ENCODE peak calls at places on chromosomes 12 and 14, in four cellular contexts. I, J, P and N are unnamed samples.

GRCh38 chr12:119014368-119014767 is 33.0 kb downstream of the SRRM4 start:
- DNase-seq in P (no peak), I (no peak), J (no peak), N (no peak)

GRCh38 chr12:39401459-39401858 is 41.5 kb downstream of the KIF21A start:
- DNase-seq in P (no peak), I (no peak), J (no peak), N (no peak)

GRCh38 chr12:17108877-17109520 is 503.0 kb upstream of the LMO3 start:
- DNase-seq in I (no peak), J (no peak), P (peak), N (no peak)

GRCh38 chr14:97688626-97689336 is 891.6 kb downstream of the VRK1 start:
- DNase-seq in I (no peak), P (no peak), J (no peak), N (no peak)

GRCh38 chr14:52026921-52027320 is 37.6 kb downstream of the RTRAF start:
- DNase-seq in P (no peak), I (no peak), J (no peak), N (no peak)

GRCh38 chr14:57291692-57292647 is 23.2 kb downstream of the AP5M1 start:
- DNase-seq in I (no peak), J (no peak), P (no peak), N (no peak)

GRCh38 chr12:56221233-56221756 is 427 bp downstream of the RNF41 start:
- DNase-seq in J (peak), P (no peak), I (no peak), N (peak)

GRCh38 chr14:104754213-104754851 is 1.4 kb downstream of the SIVA1 start:
- DNase-seq in I (no peak), P (no peak), J (no peak), N (no peak)

GRCh38 chr14:56797569-56798446 is 12.5 kb downstream of the OTX2 start:
- DNase-seq in I (no peak), P (no peak), J (no peak), N (no peak)

GRCh38 chr12:5963515-5963914 is 18.5 kb upstream of the ANO2 start:
- DNase-seq in I (no peak), J (no peak), P (no peak), N (no peak)

GRCh38 chr12:102539651-102540553 is 59.5 kb upstream of the IGF1 start:
- DNase-seq in J (peak), P (no peak), I (no peak), N (no peak)

GRCh38 chr12:96208346-96208745 is 14.2 kb downstream of the ELK3 start:
- DNase-seq in P (no peak), J (peak), I (no peak), N (no peak)

DNA sequence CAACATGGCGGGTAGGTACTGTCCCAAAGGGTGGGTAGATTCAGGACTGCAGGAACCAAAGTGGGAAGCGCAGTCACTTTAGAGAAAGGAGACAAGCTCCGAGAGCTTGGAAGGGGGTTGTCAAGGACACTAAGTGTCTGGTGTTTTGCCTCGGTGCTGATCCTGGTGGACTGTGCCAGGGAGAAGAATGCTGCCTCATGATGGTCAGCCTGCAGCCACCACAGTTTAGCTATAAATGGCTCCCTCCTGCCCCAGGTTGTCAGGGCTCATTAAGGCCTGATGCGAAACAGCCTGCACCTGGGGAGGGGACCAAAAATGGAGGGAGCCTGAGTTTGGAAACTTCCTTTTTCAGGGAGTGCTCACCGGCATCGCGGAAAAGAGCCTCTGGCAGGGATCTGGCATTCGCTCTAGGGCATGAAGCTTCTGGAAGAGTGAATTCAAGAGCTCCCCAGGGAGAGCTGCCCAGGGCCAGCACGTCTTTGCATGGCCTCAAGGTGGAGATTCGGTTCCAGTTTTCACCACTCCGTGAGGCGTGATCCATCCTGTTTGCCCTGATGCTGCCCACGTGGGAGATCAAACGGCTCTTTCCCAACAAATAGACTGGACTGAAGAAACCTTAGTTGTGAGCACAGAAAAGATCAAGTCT is 164.0 kb downstream of the FOXN3 start:
- DNase-seq in P (no peak), I (no peak), J (peak), N (no peak)
- TF ChIP-seq CTCF in P (no peak), I (no peak), J (no peak), N (no peak)

GRCh38 chr14:106840258-106840657 is 1313.9 kb downstream of the TMEM121 start:
- DNase-seq in I (no peak), J (no peak), P (peak), N (no peak)
- TF ChIP-seq CTCF in I (no peak), J (no peak), P (peak), N (no peak)

DNA sequence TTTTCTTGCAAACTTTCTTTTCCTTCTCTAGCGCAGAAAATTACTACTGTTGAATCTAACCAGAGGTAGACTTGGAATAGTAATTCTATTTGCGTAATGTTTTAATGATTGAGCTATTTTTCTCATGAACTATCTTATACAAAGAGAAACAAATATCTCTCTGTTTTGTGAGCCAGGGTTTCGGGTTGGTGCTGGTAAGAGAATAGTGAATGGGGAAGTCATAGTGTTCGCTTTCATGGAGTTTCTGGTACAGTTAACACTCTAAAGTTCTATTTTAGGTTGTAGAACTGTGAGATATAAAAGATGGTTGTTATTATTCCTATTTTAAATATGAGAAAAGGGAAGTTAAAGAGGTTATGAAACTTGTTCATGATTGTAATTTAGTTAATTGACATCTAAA is 6.6 kb downstream of the CLEC1B start:
- DNase-seq in J (no peak), P (no peak), I (no peak), N (no peak)
- TF ChIP-seq CTCF in J (no peak), P (no peak), I (no peak), N (no peak)

GRCh38 chr14:22846811-22847307 is 10.5 kb downstream of the MMP14 start:
- DNase-seq in P (no peak), J (no peak), I (no peak), N (no peak)

GRCh38 chr14:22848391-22849164 is 12.2 kb downstream of the MMP14 start:
- DNase-seq in P (no peak), I (no peak), J (peak), N (no peak)

GRCh38 chr14:22845821-22846625 is 9.6 kb downstream of the MMP14 start:
- DNase-seq in J (no peak), I (no peak), P (no peak), N (no peak)

GRCh38 chr14:22849212-22849819 is 12.9 kb downstream of the MMP14 start:
- DNase-seq in I (no peak), P (no peak), J (no peak), N (no peak)

GRCh38 chr14:22847661-22848341 is 11.4 kb downstream of the MMP14 start:
- DNase-seq in J (peak), I (no peak), P (no peak), N (no peak)
- TF ChIP-seq CTCF in J (peak), I (peak), P (peak), N (no peak)

GRCh38 chr14:37413504-37414003 is 181.5 kb downstream of the FOXA1 start:
- DNase-seq in J (no peak), P (no peak), I (no peak), N (no peak)
- TF ChIP-seq CTCF in J (no peak), P (no peak), I (no peak), N (no peak)